ENCODE peak calls at places on chromosomes 5 and 9, in four cellular contexts. U is colonic mucosa; K is SK-N-MC; R is CD4-positive, alpha-beta memory T cell. I is an unnamed sample.

GRCh38 chr5:175873090-175873454 is 1.7 kb downstream of the CPLX2 start:
- DNase-seq in K (no peak), U (no peak), R (no peak), I (no peak)

GRCh38 chr5:80109549-80110478 is 74.7 kb downstream of the THBS4 start:
- DNase-seq in K (no peak), R (no peak), U (no peak), I (no peak)

GRCh38 chr9:68920921-68921320 is 93.0 kb downstream of the PRKACG start:
- DNase-seq in U (no peak), K (no peak), R (no peak), I (no peak)

GRCh38 chr5:177301503-177302165 is 1.9 kb downstream of the RAB24 start:
- DNase-seq in K (no peak), U (peak), R (no peak), I (peak)

GRCh38 chr9:90958328-90958727 is 156.7 kb downstream of the SYK start:
- DNase-seq in K (no peak), U (no peak), R (no peak), I (no peak)

GRCh38 chr5:136056336-136056735 is 27.5 kb downstream of the TGFBI start:
- DNase-seq in K (no peak), U (no peak), R (no peak), I (no peak)

GRCh38 chr5:94908889-94909480 is 290.5 kb downstream of the SLF1 start:
- DNase-seq in K (no peak), R (no peak), U (no peak), I (no peak)

GRCh38 chr5:149404746-149405549 is 25.9 kb upstream of the IL17B start:
- DNase-seq in U (no peak), K (no peak), R (no peak), I (no peak)

GRCh38 chr9:112011051-112011620 is 114.5 kb downstream of the UGCG start:
- DNase-seq in R (no peak), U (no peak), K (no peak), I (no peak)

GRCh38 chr9:112012026-112012902 is 115.7 kb downstream of the UGCG start:
- DNase-seq in U (peak), R (no peak), K (no peak), I (peak)

GRCh38 chr9:112015149-112015548 is 118.5 kb downstream of the UGCG start:
- DNase-seq in U (no peak), K (no peak), R (no peak), I (no peak)

GRCh38 chr9:112015736-112016135 is 119.1 kb downstream of the UGCG start:
- DNase-seq in R (no peak), U (no peak), K (no peak), I (no peak)

GRCh38 chr9:112013261-112013660 is 116.6 kb downstream of the UGCG start:
- DNase-seq in R (no peak), K (no peak), U (no peak), I (no peak)
- H3K27ac ChIP-seq in R (no peak), K (no peak), U (peak), I (peak)

GRCh38 chr9:113416149-113416726 is 5.7 kb downstream of the C9orf43 start:
- DNase-seq in K (no peak), U (no peak), R (no peak), I (no peak)
- H3K27ac ChIP-seq in K (no peak), U (peak), R (no peak), I (no peak)

DNA sequence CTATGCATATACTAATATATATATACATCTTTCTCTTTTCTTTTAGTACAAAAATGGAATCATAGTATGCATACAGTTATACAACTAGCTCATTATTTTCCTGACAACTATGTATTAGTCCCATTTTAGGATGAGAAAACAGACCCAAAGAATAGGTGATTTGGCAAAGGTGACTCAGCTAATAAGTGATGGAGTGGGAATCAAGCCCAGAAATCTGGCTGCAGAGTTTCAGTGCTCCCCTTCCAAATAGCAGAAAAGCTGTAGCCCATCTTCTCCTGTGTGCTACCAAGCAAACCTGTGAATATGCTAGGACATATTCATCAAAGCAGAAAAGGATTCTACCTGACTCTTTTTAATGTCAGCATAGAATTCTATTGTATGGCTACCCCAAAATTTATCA is 114.7 kb downstream of the ARL15 start:
- DNase-seq in R (no peak), K (no peak), U (no peak), I (no peak)
- H3K27ac ChIP-seq in R (no peak), K (no peak), U (no peak), I (no peak)

DNA sequence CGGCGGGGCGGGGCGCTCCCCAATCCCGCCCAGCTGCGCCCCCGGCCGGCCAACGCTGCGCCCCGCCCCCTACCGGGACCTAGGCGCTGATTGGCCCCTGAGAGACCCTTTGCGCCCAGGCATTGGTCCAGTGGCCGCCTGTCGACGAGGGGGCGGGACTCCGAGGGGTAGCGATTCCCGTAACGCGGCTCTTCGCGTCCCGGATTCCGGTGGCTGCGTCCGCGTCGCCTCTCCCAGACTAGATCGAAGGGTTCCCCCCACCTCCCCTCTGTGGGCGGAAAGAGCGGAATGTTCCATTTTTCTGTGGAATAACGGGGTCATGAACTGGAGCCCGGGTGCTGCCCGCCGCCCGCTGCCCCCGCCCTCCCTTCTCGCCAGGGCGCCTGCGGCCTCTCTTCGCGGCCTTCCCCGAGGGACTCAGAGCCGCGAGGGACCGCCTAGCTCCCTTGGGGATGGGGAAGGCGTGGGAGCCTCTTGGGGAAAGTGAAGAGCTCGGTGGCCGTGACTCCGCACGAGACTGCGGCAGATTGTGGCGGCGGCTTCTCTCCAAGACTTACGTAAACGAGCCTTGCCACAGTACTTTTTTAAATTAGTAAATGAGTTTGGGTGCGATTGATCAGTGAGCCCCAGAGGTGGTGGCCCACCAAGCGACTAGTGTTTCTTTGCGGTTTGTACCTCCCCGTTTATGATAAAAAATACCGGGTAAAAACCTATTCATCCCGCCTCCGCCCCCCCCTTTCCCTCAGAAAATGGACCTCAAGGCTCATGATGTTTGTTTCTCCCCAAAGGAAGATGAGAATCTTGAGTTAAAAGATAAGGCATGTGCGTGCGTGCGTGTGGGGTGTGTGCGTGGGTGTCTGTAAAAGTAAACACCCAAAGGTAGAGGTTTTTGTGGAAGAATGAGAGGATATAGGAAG is 493 bp upstream of the IL6ST start:
- DNase-seq in U (peak), K (peak), R (peak), I (peak)
- H3K27ac ChIP-seq in U (peak), K (peak), R (peak), I (peak)

DNA sequence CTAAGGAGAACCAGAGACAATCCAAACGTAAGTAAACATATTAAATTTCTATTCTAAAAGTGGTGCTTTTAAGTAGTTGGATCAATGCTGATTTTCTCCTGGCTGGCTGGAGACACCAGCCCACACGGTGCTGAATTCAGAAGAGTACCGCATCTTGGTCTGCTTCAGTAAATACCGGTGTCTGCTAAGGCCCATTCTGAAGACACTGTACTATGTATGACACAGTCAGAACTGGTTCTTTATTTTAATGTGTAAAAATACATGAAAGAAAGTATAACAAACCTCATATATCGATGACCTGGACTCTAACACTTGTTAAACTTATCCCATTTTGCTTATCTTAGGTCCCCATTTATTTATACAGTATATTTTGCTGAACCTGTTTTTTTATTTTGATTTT is 32.8 kb downstream of the RAPGEF1 start:
- DNase-seq in U (no peak), K (no peak), R (no peak), I (no peak)
- H3K27ac ChIP-seq in U (peak), K (no peak), R (no peak), I (peak)